ENCODE peak calls at places on chromosomes 1 and 21, in six cellular contexts. One of them, this sample, is unnamed.

GRCh38 chr1:218479436-218480115 is 134.4 kb downstream of the TGFB2 start:
- DNase-seq in stomach: no peak
- DNase-seq in tibial artery: no peak
- DNase-seq in dermis microvascular lymphatic vessel endothelial cell: peak
- DNase-seq in ELF-1: no peak
- DNase-seq in T47D: peak
- DNase-seq in this sample: no peak

GRCh38 chr21:35204850-35205564 is 155.9 kb upstream of the RUNX1 start:
- DNase-seq in tibial artery: peak
- DNase-seq in ELF-1: no peak
- DNase-seq in dermis microvascular lymphatic vessel endothelial cell: peak
- DNase-seq in T47D: no peak
- DNase-seq in stomach: peak
- DNase-seq in this sample: no peak

GRCh38 chr1:156643266-156644092 is 1.6 kb downstream of the BCAN start:
- DNase-seq in stomach: no peak
- DNase-seq in ELF-1: no peak
- DNase-seq in T47D: no peak
- DNase-seq in tibial artery: no peak
- DNase-seq in dermis microvascular lymphatic vessel endothelial cell: no peak
- DNase-seq in this sample: no peak

GRCh38 chr21:28633803-28634572 is 358.7 kb downstream of the LTN1 start:
- DNase-seq in tibial artery: peak
- DNase-seq in stomach: no peak
- DNase-seq in ELF-1: no peak
- DNase-seq in dermis microvascular lymphatic vessel endothelial cell: peak
- DNase-seq in T47D: peak
- DNase-seq in this sample: no peak

GRCh38 chr1:32126770-32127169 is 18.9 kb downstream of the KPNA6 start:
- DNase-seq in ELF-1: no peak
- DNase-seq in tibial artery: no peak
- DNase-seq in T47D: no peak
- DNase-seq in stomach: no peak
- DNase-seq in dermis microvascular lymphatic vessel endothelial cell: no peak
- DNase-seq in this sample: no peak

GRCh38 chr1:119794856-119795255 is 16.4 kb downstream of the REG4 start:
- DNase-seq in stomach: no peak
- DNase-seq in dermis microvascular lymphatic vessel endothelial cell: no peak
- DNase-seq in ELF-1: no peak
- DNase-seq in T47D: no peak
- DNase-seq in tibial artery: no peak
- DNase-seq in this sample: no peak

GRCh38 chr1:227399152-227399730 is 80.9 kb upstream of the CDC42BPA start:
- DNase-seq in T47D: no peak
- DNase-seq in dermis microvascular lymphatic vessel endothelial cell: peak
- DNase-seq in stomach: no peak
- DNase-seq in ELF-1: no peak
- DNase-seq in tibial artery: no peak
- DNase-seq in this sample: no peak

GRCh38 chr21:34544032-34544496 is 32.1 kb upstream of the KCNE1 start:
- DNase-seq in stomach: peak
- DNase-seq in ELF-1: peak
- DNase-seq in dermis microvascular lymphatic vessel endothelial cell: peak
- DNase-seq in tibial artery: no peak
- DNase-seq in T47D: peak
- DNase-seq in this sample: no peak

GRCh38 chr21:36710729-36711048 is 11.8 kb downstream of the SIM2 start:
- DNase-seq in T47D: no peak
- DNase-seq in tibial artery: peak
- DNase-seq in stomach: peak
- DNase-seq in dermis microvascular lymphatic vessel endothelial cell: no peak
- DNase-seq in ELF-1: no peak
- DNase-seq in this sample: no peak

GRCh38 chr21:37413553-37414291 is 47.1 kb downstream of the DYRK1A start:
- DNase-seq in tibial artery: no peak
- DNase-seq in T47D: no peak
- DNase-seq in stomach: no peak
- DNase-seq in dermis microvascular lymphatic vessel endothelial cell: no peak
- DNase-seq in ELF-1: no peak
- DNase-seq in this sample: no peak

GRCh38 chr1:235739124-235739523 is 89.5 kb upstream of the GNG4 start:
- DNase-seq in dermis microvascular lymphatic vessel endothelial cell: peak
- DNase-seq in T47D: peak
- DNase-seq in stomach: peak
- DNase-seq in tibial artery: no peak
- DNase-seq in ELF-1: no peak
- DNase-seq in this sample: no peak

GRCh38 chr1:2523891-2524609 is 2.3 kb downstream of the PANK4 start:
- DNase-seq in T47D: no peak
- DNase-seq in ELF-1: no peak
- DNase-seq in stomach: no peak
- DNase-seq in tibial artery: no peak
- DNase-seq in dermis microvascular lymphatic vessel endothelial cell: no peak
- DNase-seq in this sample: no peak

GRCh38 chr1:89952021-89952995 is 42.6 kb upstream of the ZNF326 start:
- DNase-seq in T47D: no peak
- DNase-seq in tibial artery: no peak
- DNase-seq in stomach: no peak
- DNase-seq in ELF-1: no peak
- DNase-seq in dermis microvascular lymphatic vessel endothelial cell: no peak
- DNase-seq in this sample: no peak

GRCh38 chr1:15762546-15762945 is 4.0 kb downstream of the FBLIM1 start:
- DNase-seq in dermis microvascular lymphatic vessel endothelial cell: no peak
- DNase-seq in ELF-1: peak
- DNase-seq in tibial artery: no peak
- DNase-seq in T47D: no peak
- DNase-seq in stomach: no peak
- DNase-seq in this sample: peak

GRCh38 chr21:15755125-15755524 is 25.3 kb downstream of the USP25 start:
- DNase-seq in ELF-1: no peak
- DNase-seq in tibial artery: no peak
- DNase-seq in T47D: no peak
- DNase-seq in dermis microvascular lymphatic vessel endothelial cell: peak
- DNase-seq in stomach: no peak
- DNase-seq in this sample: no peak

GRCh38 chr1:149848811-149849210 is 50.6 kb upstream of the BOLA1 start:
- DNase-seq in T47D: no peak
- DNase-seq in stomach: no peak
- DNase-seq in ELF-1: no peak
- DNase-seq in tibial artery: no peak
- DNase-seq in dermis microvascular lymphatic vessel endothelial cell: no peak
- DNase-seq in this sample: no peak

This sample was measured in HuH-7.5.